ENCODE peak calls at places on chromosomes 11 and 22, in six cellular contexts. One of them, this sample, is unnamed.

GRCh38 chr11:74311352-74311926 is at the start of gene P4HA3:
- DNase-seq in psoas muscle: peak; percentile 73
- DNase-seq in foreskin fibroblast: peak; percentile 36
- DNase-seq in activated CD8-positive, alpha-beta T cell treated with anti-CD3 and anti-CD28 coated beads for 36 hours: peak; percentile 60
- DNase-seq in upper lobe of right lung: peak; percentile 89
- DNase-seq in A549: peak; percentile 64
- DNase-seq in this sample: peak; percentile 86

GRCh38 chr22:26563022-26563421 is 26.9 kb downstream of the TPST2 start:
- DNase-seq in foreskin fibroblast: no peak
- DNase-seq in activated CD8-positive, alpha-beta T cell treated with anti-CD3 and anti-CD28 coated beads for 36 hours: peak; percentile 36
- DNase-seq in psoas muscle: no peak
- DNase-seq in A549: peak; percentile 13
- DNase-seq in upper lobe of right lung: no peak
- DNase-seq in this sample: no peak

GRCh38 chr22:19022755-19023154 is 86.7 kb upstream of the PRODH start:
- DNase-seq in activated CD8-positive, alpha-beta T cell treated with anti-CD3 and anti-CD28 coated beads for 36 hours: no peak
- DNase-seq in upper lobe of right lung: no peak
- DNase-seq in psoas muscle: no peak
- DNase-seq in foreskin fibroblast: no peak
- DNase-seq in A549: no peak
- DNase-seq in this sample: no peak

GRCh38 chr11:90737328-90738050 is 514.6 kb upstream of the CHORDC1 start:
- DNase-seq in activated CD8-positive, alpha-beta T cell treated with anti-CD3 and anti-CD28 coated beads for 36 hours: no peak
- DNase-seq in A549: no peak
- DNase-seq in foreskin fibroblast: no peak
- DNase-seq in upper lobe of right lung: no peak
- DNase-seq in psoas muscle: no peak
- DNase-seq in this sample: no peak

GRCh38 chr11:64760759-64761417 is 1.1 kb upstream of the PYGM start:
- DNase-seq in activated CD8-positive, alpha-beta T cell treated with anti-CD3 and anti-CD28 coated beads for 36 hours: no peak
- DNase-seq in A549: no peak
- DNase-seq in foreskin fibroblast: no peak
- DNase-seq in psoas muscle: peak; percentile 17
- DNase-seq in upper lobe of right lung: peak; percentile 21
- DNase-seq in this sample: no peak

GRCh38 chr11:3015796-3016195 is 23.7 kb upstream of the NAP1L4 start:
- DNase-seq in activated CD8-positive, alpha-beta T cell treated with anti-CD3 and anti-CD28 coated beads for 36 hours: no peak
- DNase-seq in foreskin fibroblast: peak; percentile 73
- DNase-seq in upper lobe of right lung: no peak
- DNase-seq in psoas muscle: no peak
- DNase-seq in A549: no peak
- DNase-seq in this sample: no peak

GRCh38 chr11:5892908-5893307 is at the start of gene OR52E5:
- DNase-seq in A549: no peak
- DNase-seq in psoas muscle: no peak
- DNase-seq in foreskin fibroblast: no peak
- DNase-seq in activated CD8-positive, alpha-beta T cell treated with anti-CD3 and anti-CD28 coated beads for 36 hours: no peak
- DNase-seq in upper lobe of right lung: no peak
- DNase-seq in this sample: no peak

GRCh38 chr22:47029244-47030001 is 267.0 kb downstream of the TBC1D22A start:
- DNase-seq in upper lobe of right lung: peak; percentile 55
- DNase-seq in psoas muscle: no peak
- DNase-seq in A549: no peak
- DNase-seq in activated CD8-positive, alpha-beta T cell treated with anti-CD3 and anti-CD28 coated beads for 36 hours: no peak
- DNase-seq in foreskin fibroblast: no peak
- DNase-seq in this sample: no peak

GRCh38 chr11:29119691-29120328 is 897.0 kb downstream of the KCNA4 start:
- DNase-seq in A549: peak; percentile 86
- DNase-seq in activated CD8-positive, alpha-beta T cell treated with anti-CD3 and anti-CD28 coated beads for 36 hours: no peak
- DNase-seq in foreskin fibroblast: peak; percentile 91
- DNase-seq in psoas muscle: no peak
- DNase-seq in upper lobe of right lung: no peak
- DNase-seq in this sample: no peak

GRCh38 chr11:27008811-27009535 is 15.1 kb downstream of the FIBIN start:
- DNase-seq in activated CD8-positive, alpha-beta T cell treated with anti-CD3 and anti-CD28 coated beads for 36 hours: no peak
- DNase-seq in psoas muscle: no peak
- DNase-seq in A549: no peak
- DNase-seq in upper lobe of right lung: no peak
- DNase-seq in foreskin fibroblast: no peak
- DNase-seq in this sample: no peak

DNA sequence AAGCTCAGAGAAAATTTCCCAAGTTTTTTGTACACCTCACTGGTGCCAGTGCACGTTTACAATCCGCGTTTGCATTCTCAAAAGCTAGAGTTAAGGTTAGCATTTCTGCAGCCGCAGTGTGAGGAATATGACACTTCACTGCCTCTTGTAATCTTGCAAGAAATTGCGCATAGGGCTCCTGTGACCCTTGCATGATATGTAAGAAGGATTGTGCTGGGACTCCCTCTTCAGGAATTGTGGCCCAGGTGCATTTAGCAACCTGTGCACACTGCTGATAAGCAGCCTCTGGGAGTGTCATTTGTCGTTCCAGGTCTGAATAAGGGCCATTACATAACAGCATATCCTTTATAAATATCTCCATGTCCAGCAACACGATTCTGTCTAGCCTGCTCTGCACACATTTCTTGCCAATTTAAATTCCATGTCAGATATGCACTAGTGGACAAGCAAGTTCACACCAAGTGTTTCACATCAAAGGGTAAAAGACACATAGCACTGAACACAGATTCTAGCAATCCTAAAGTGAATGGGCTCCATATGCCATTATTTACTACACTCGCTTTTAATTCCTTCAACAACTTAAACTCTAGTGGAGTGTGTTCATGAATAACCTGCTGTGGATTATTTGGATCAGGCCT is 69.2 kb upstream of the INCENP start:
- DNase-seq in activated CD8-positive, alpha-beta T cell treated with anti-CD3 and anti-CD28 coated beads for 36 hours: peak; percentile 24
- DNase-seq in A549: peak; percentile 92
- DNase-seq in upper lobe of right lung: no peak
- DNase-seq in psoas muscle: no peak
- DNase-seq in foreskin fibroblast: no peak
- DNase-seq in this sample: no peak
- TF ChIP-seq CTCF in activated CD8-positive, alpha-beta T cell treated with anti-CD3 and anti-CD28 coated beads for 36 hours: no peak
- TF ChIP-seq CTCF in A549: peak; percentile 91
- TF ChIP-seq CTCF in upper lobe of right lung: peak; percentile 54
- TF ChIP-seq CTCF in psoas muscle: peak; percentile 34
- TF ChIP-seq CTCF in foreskin fibroblast: peak; percentile 16
- TF ChIP-seq CTCF in this sample: peak; percentile 12

DNA sequence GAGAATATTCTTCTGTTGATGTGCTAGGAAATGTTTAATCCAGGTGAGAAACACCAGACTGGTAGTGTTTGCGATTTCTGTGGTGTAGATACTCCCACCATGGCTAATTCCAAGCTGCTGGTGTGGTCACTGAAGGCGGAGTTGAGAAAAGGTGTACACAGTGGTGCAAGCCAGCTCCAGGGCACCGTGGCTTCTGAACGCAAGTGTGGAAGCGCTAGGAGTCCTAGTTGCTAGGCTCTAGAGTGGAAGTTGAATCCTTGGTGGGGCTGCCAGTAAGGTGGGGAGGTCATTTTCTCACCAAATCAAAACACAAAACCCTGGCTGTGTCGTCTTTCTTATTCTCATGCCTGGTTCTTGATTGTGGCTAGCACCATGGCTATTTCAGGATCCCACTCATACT is 61.6 kb downstream of the ZBTB16 start:
- DNase-seq in activated CD8-positive, alpha-beta T cell treated with anti-CD3 and anti-CD28 coated beads for 36 hours: no peak
- DNase-seq in foreskin fibroblast: no peak
- DNase-seq in upper lobe of right lung: no peak
- DNase-seq in A549: no peak
- DNase-seq in psoas muscle: no peak
- DNase-seq in this sample: no peak
- TF ChIP-seq CTCF in activated CD8-positive, alpha-beta T cell treated with anti-CD3 and anti-CD28 coated beads for 36 hours: no peak
- TF ChIP-seq CTCF in foreskin fibroblast: no peak
- TF ChIP-seq CTCF in upper lobe of right lung: no peak
- TF ChIP-seq CTCF in A549: no peak
- TF ChIP-seq CTCF in psoas muscle: no peak
- TF ChIP-seq CTCF in this sample: no peak

GRCh38 chr11:32188785-32189184 is 97.9 kb downstream of the RCN1 start:
- DNase-seq in activated CD8-positive, alpha-beta T cell treated with anti-CD3 and anti-CD28 coated beads for 36 hours: no peak
- DNase-seq in A549: peak; percentile 10
- DNase-seq in upper lobe of right lung: no peak
- DNase-seq in psoas muscle: no peak
- DNase-seq in foreskin fibroblast: no peak
- DNase-seq in this sample: no peak
- TF ChIP-seq CTCF in activated CD8-positive, alpha-beta T cell treated with anti-CD3 and anti-CD28 coated beads for 36 hours: no peak
- TF ChIP-seq CTCF in A549: no peak
- TF ChIP-seq CTCF in upper lobe of right lung: no peak
- TF ChIP-seq CTCF in psoas muscle: no peak
- TF ChIP-seq CTCF in foreskin fibroblast: no peak
- TF ChIP-seq CTCF in this sample: no peak

GRCh38 chr22:31953251-31953650 is 8.9 kb downstream of the YWHAH start:
- DNase-seq in A549: no peak
- DNase-seq in activated CD8-positive, alpha-beta T cell treated with anti-CD3 and anti-CD28 coated beads for 36 hours: no peak
- DNase-seq in upper lobe of right lung: no peak
- DNase-seq in psoas muscle: no peak
- DNase-seq in foreskin fibroblast: no peak
- DNase-seq in this sample: no peak

GRCh38 chr22:31951201-31952093 is 7.1 kb downstream of the YWHAH start:
- DNase-seq in upper lobe of right lung: peak; percentile 21
- DNase-seq in psoas muscle: no peak
- DNase-seq in foreskin fibroblast: no peak
- DNase-seq in activated CD8-positive, alpha-beta T cell treated with anti-CD3 and anti-CD28 coated beads for 36 hours: peak; percentile 47
- DNase-seq in A549: no peak
- DNase-seq in this sample: no peak

GRCh38 chr22:31950226-31950625 is 5.9 kb downstream of the YWHAH start:
- DNase-seq in psoas muscle: no peak
- DNase-seq in upper lobe of right lung: no peak
- DNase-seq in activated CD8-positive, alpha-beta T cell treated with anti-CD3 and anti-CD28 coated beads for 36 hours: no peak
- DNase-seq in foreskin fibroblast: no peak
- DNase-seq in A549: no peak
- DNase-seq in this sample: no peak

GRCh38 chr22:31952459-31952858 is 8.1 kb downstream of the YWHAH start:
- DNase-seq in foreskin fibroblast: peak; percentile 71
- DNase-seq in activated CD8-positive, alpha-beta T cell treated with anti-CD3 and anti-CD28 coated beads for 36 hours: no peak
- DNase-seq in A549: no peak
- DNase-seq in psoas muscle: no peak
- DNase-seq in upper lobe of right lung: no peak
- DNase-seq in this sample: no peak

GRCh38 chr22:31952094-31952401 is 7.7 kb downstream of the YWHAH start:
- DNase-seq in foreskin fibroblast: no peak
- DNase-seq in psoas muscle: no peak
- DNase-seq in activated CD8-positive, alpha-beta T cell treated with anti-CD3 and anti-CD28 coated beads for 36 hours: no peak
- DNase-seq in A549: no peak
- DNase-seq in upper lobe of right lung: no peak
- DNase-seq in this sample: no peak
- TF ChIP-seq CTCF in foreskin fibroblast: no peak
- TF ChIP-seq CTCF in psoas muscle: no peak
- TF ChIP-seq CTCF in activated CD8-positive, alpha-beta T cell treated with anti-CD3 and anti-CD28 coated beads for 36 hours: no peak
- TF ChIP-seq CTCF in A549: no peak
- TF ChIP-seq CTCF in upper lobe of right lung: no peak
- TF ChIP-seq CTCF in this sample: no peak

GRCh38 chr11:134532921-134533421 is 120.9 kb upstream of the B3GAT1 start:
- DNase-seq in A549: no peak
- DNase-seq in foreskin fibroblast: no peak
- DNase-seq in upper lobe of right lung: peak; percentile 60
- DNase-seq in psoas muscle: no peak
- DNase-seq in activated CD8-positive, alpha-beta T cell treated with anti-CD3 and anti-CD28 coated beads for 36 hours: no peak
- DNase-seq in this sample: no peak

GRCh38 chr11:134533511-134533910 is 121.5 kb upstream of the B3GAT1 start:
- DNase-seq in upper lobe of right lung: peak; percentile 15
- DNase-seq in A549: no peak
- DNase-seq in foreskin fibroblast: no peak
- DNase-seq in activated CD8-positive, alpha-beta T cell treated with anti-CD3 and anti-CD28 coated beads for 36 hours: no peak
- DNase-seq in psoas muscle: no peak
- DNase-seq in this sample: no peak

GRCh38 chr11:134530826-134531225 is 118.8 kb upstream of the B3GAT1 start:
- DNase-seq in activated CD8-positive, alpha-beta T cell treated with anti-CD3 and anti-CD28 coated beads for 36 hours: no peak
- DNase-seq in foreskin fibroblast: no peak
- DNase-seq in psoas muscle: no peak
- DNase-seq in A549: no peak
- DNase-seq in upper lobe of right lung: peak; percentile 35
- DNase-seq in this sample: no peak

GRCh38 chr11:134531331-134532135 is 119.5 kb upstream of the B3GAT1 start:
- DNase-seq in upper lobe of right lung: peak; percentile 49
- DNase-seq in psoas muscle: no peak
- DNase-seq in activated CD8-positive, alpha-beta T cell treated with anti-CD3 and anti-CD28 coated beads for 36 hours: no peak
- DNase-seq in foreskin fibroblast: no peak
- DNase-seq in A549: no peak
- DNase-seq in this sample: no peak

DNA sequence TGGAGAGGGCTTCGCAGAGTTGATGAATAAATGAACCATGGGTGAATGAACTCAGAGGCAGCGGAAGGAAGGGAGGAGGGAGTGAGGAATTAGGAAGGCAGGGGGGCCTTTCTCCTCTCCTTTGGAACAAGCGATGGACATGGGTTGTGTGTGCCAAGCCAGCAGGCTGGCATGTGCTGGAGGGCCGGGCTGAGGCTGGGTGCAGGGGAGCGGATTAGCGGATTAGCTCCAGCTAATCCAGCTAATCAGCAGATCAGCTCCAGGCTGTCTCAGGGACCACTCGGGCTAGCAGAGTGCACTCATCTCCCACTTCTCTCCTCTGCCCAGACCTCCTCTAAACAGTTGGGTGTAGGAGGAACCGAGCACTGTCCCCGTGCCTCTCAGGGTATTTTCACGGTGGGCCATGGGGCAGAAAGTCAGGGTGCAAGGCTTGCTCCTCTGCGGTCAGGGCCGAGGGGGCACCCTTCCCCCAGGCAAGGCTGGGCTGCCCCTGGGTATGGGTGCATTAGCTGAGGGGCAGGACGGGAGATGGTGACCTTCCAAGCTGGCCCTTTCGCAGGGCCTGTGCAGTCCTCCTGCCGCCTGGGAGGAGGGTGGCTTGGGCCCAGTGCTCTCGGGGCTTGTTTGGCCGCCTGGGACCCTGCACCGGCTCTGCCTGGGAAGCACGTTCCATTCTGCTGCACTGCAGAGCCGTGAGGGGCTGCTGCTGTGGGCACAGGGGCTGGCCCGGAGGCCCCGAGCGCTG is 120.3 kb upstream of the B3GAT1 start:
- DNase-seq in psoas muscle: no peak
- DNase-seq in activated CD8-positive, alpha-beta T cell treated with anti-CD3 and anti-CD28 coated beads for 36 hours: no peak
- DNase-seq in foreskin fibroblast: no peak
- DNase-seq in upper lobe of right lung: peak; percentile 50
- DNase-seq in A549: no peak
- DNase-seq in this sample: no peak
- TF ChIP-seq CTCF in psoas muscle: no peak
- TF ChIP-seq CTCF in activated CD8-positive, alpha-beta T cell treated with anti-CD3 and anti-CD28 coated beads for 36 hours: no peak
- TF ChIP-seq CTCF in foreskin fibroblast: no peak
- TF ChIP-seq CTCF in upper lobe of right lung: no peak
- TF ChIP-seq CTCF in A549: no peak
- TF ChIP-seq CTCF in this sample: no peak

DNA sequence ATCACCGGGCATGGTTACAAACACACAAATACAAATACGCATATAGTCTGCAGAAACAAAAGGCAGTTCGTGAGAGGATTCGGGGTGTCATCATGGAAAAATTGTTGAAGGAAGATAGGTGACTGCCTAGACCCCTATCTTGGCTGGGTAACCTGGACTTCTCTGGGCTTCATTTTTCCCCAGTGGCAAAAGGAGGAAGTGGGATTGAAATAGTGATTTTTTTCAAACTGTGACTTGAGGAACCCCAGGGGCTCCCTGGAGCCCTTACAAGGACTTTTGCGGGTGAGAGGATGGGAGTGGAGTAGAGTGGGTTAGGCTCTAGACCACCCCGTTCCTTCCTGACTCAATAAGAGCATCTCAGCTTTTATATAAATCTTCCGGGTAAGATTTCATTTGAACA is 1.0 kb upstream of the ELF5 start:
- DNase-seq in upper lobe of right lung: no peak
- DNase-seq in psoas muscle: no peak
- DNase-seq in activated CD8-positive, alpha-beta T cell treated with anti-CD3 and anti-CD28 coated beads for 36 hours: no peak
- DNase-seq in foreskin fibroblast: no peak
- DNase-seq in A549: no peak
- DNase-seq in this sample: no peak
- TF ChIP-seq CTCF in upper lobe of right lung: no peak
- TF ChIP-seq CTCF in psoas muscle: no peak
- TF ChIP-seq CTCF in activated CD8-positive, alpha-beta T cell treated with anti-CD3 and anti-CD28 coated beads for 36 hours: no peak
- TF ChIP-seq CTCF in foreskin fibroblast: no peak
- TF ChIP-seq CTCF in A549: no peak
- TF ChIP-seq CTCF in this sample: no peak

GRCh38 chr11:102114032-102114431 is 3.8 kb downstream of the YAP1 start:
- DNase-seq in activated CD8-positive, alpha-beta T cell treated with anti-CD3 and anti-CD28 coated beads for 36 hours: no peak
- DNase-seq in A549: peak; percentile 13
- DNase-seq in foreskin fibroblast: no peak
- DNase-seq in psoas muscle: no peak
- DNase-seq in upper lobe of right lung: no peak
- DNase-seq in this sample: no peak
- TF ChIP-seq CTCF in activated CD8-positive, alpha-beta T cell treated with anti-CD3 and anti-CD28 coated beads for 36 hours: no peak
- TF ChIP-seq CTCF in A549: no peak
- TF ChIP-seq CTCF in foreskin fibroblast: no peak
- TF ChIP-seq CTCF in psoas muscle: no peak
- TF ChIP-seq CTCF in upper lobe of right lung: no peak
- TF ChIP-seq CTCF in this sample: no peak